ENCODE peak calls at places on chromosomes 12 and 14, in eight cellular contexts. One of them, this sample, is unnamed.

GRCh38 chr14:64968167-64968566 is 4.0 kb downstream of the RAB15 start:
- DNase-seq in RWPE1: no peak
- DNase-seq in progenitor cell of endocrine pancreas: no peak
- DNase-seq in thyroid gland: no peak
- DNase-seq in GM13977: no peak
- DNase-seq in NB4: no peak
- DNase-seq in astrocyte of the spinal cord: no peak
- DNase-seq in CD8-positive, alpha-beta T cell: no peak
- DNase-seq in this sample: no peak

GRCh38 chr12:89179245-89179644 is 173.1 kb downstream of the DUSP6 start:
- DNase-seq in CD8-positive, alpha-beta T cell: no peak
- DNase-seq in RWPE1: no peak
- DNase-seq in GM13977: no peak
- DNase-seq in thyroid gland: no peak
- DNase-seq in astrocyte of the spinal cord: no peak
- DNase-seq in NB4: no peak
- DNase-seq in progenitor cell of endocrine pancreas: no peak
- DNase-seq in this sample: no peak

GRCh38 chr12:38175538-38175937 is 141.0 kb upstream of the ALG10B start:
- DNase-seq in CD8-positive, alpha-beta T cell: no peak
- DNase-seq in NB4: no peak
- DNase-seq in RWPE1: peak
- DNase-seq in thyroid gland: no peak
- DNase-seq in progenitor cell of endocrine pancreas: no peak
- DNase-seq in astrocyte of the spinal cord: no peak
- DNase-seq in GM13977: no peak
- DNase-seq in this sample: no peak

GRCh38 chr12:67720383-67720856 is 71.9 kb downstream of the DYRK2 start:
- DNase-seq in thyroid gland: no peak
- DNase-seq in RWPE1: no peak
- DNase-seq in NB4: no peak
- DNase-seq in progenitor cell of endocrine pancreas: no peak
- DNase-seq in astrocyte of the spinal cord: peak
- DNase-seq in CD8-positive, alpha-beta T cell: no peak
- DNase-seq in GM13977: no peak
- DNase-seq in this sample: no peak

GRCh38 chr14:53979747-53980642 is 23.4 kb upstream of the BMP4 start:
- DNase-seq in GM13977: no peak
- DNase-seq in astrocyte of the spinal cord: peak
- DNase-seq in RWPE1: no peak
- DNase-seq in progenitor cell of endocrine pancreas: no peak
- DNase-seq in NB4: no peak
- DNase-seq in CD8-positive, alpha-beta T cell: no peak
- DNase-seq in thyroid gland: peak
- DNase-seq in this sample: no peak

GRCh38 chr14:92532490-92533163 is 19.0 kb downstream of the RIN3 start:
- DNase-seq in NB4: peak
- DNase-seq in progenitor cell of endocrine pancreas: no peak
- DNase-seq in CD8-positive, alpha-beta T cell: no peak
- DNase-seq in astrocyte of the spinal cord: no peak
- DNase-seq in GM13977: no peak
- DNase-seq in RWPE1: no peak
- DNase-seq in thyroid gland: no peak
- DNase-seq in this sample: no peak

GRCh38 chr12:18689781-18690180 is 48.0 kb downstream of the PLCZ1 start:
- DNase-seq in thyroid gland: no peak
- DNase-seq in NB4: no peak
- DNase-seq in astrocyte of the spinal cord: no peak
- DNase-seq in GM13977: no peak
- DNase-seq in progenitor cell of endocrine pancreas: no peak
- DNase-seq in RWPE1: no peak
- DNase-seq in CD8-positive, alpha-beta T cell: no peak
- DNase-seq in this sample: no peak

GRCh38 chr14:73789996-73790581 is 61.5 kb upstream of the PTGR2 start:
- DNase-seq in NB4: no peak
- DNase-seq in CD8-positive, alpha-beta T cell: no peak
- DNase-seq in progenitor cell of endocrine pancreas: no peak
- DNase-seq in astrocyte of the spinal cord: peak
- DNase-seq in thyroid gland: peak
- DNase-seq in RWPE1: peak
- DNase-seq in GM13977: no peak
- DNase-seq in this sample: no peak

GRCh38 chr12:109870648-109871047 is 9.7 kb downstream of the GLTP start:
- DNase-seq in NB4: peak
- DNase-seq in progenitor cell of endocrine pancreas: no peak
- DNase-seq in astrocyte of the spinal cord: peak
- DNase-seq in GM13977: no peak
- DNase-seq in thyroid gland: no peak
- DNase-seq in CD8-positive, alpha-beta T cell: no peak
- DNase-seq in RWPE1: no peak
- DNase-seq in this sample: no peak

GRCh38 chr12:26810330-26810729 is 22.7 kb downstream of the ITPR2 start:
- DNase-seq in CD8-positive, alpha-beta T cell: no peak
- DNase-seq in RWPE1: peak
- DNase-seq in progenitor cell of endocrine pancreas: no peak
- DNase-seq in NB4: no peak
- DNase-seq in astrocyte of the spinal cord: peak
- DNase-seq in thyroid gland: peak
- DNase-seq in GM13977: no peak
- DNase-seq in this sample: no peak

GRCh38 chr12:26741828-26742227 is 91.2 kb downstream of the ITPR2 start:
- DNase-seq in RWPE1: no peak
- DNase-seq in NB4: no peak
- DNase-seq in CD8-positive, alpha-beta T cell: no peak
- DNase-seq in astrocyte of the spinal cord: no peak
- DNase-seq in thyroid gland: no peak
- DNase-seq in GM13977: no peak
- DNase-seq in progenitor cell of endocrine pancreas: no peak
- DNase-seq in this sample: no peak

GRCh38 chr14:47040490-47040889 is 388.9 kb upstream of the RPL10L start:
- DNase-seq in NB4: peak
- DNase-seq in RWPE1: no peak
- DNase-seq in astrocyte of the spinal cord: no peak
- DNase-seq in CD8-positive, alpha-beta T cell: no peak
- DNase-seq in progenitor cell of endocrine pancreas: no peak
- DNase-seq in GM13977: no peak
- DNase-seq in thyroid gland: no peak
- DNase-seq in this sample: no peak

GRCh38 chr12:112916270-112916669 is 9.5 kb downstream of the OAS1 start:
- DNase-seq in NB4: no peak
- DNase-seq in RWPE1: peak
- DNase-seq in GM13977: no peak
- DNase-seq in progenitor cell of endocrine pancreas: no peak
- DNase-seq in astrocyte of the spinal cord: no peak
- DNase-seq in thyroid gland: no peak
- DNase-seq in CD8-positive, alpha-beta T cell: no peak
- DNase-seq in this sample: no peak

GRCh38 chr14:101019974-101020710 is 116.6 kb upstream of the RTL1 start:
- DNase-seq in RWPE1: no peak
- DNase-seq in CD8-positive, alpha-beta T cell: peak
- DNase-seq in NB4: no peak
- DNase-seq in astrocyte of the spinal cord: no peak
- DNase-seq in thyroid gland: no peak
- DNase-seq in GM13977: no peak
- DNase-seq in progenitor cell of endocrine pancreas: peak
- DNase-seq in this sample: no peak

GRCh38 chr12:83818888-83819287 is 1093.7 kb downstream of the SLC6A15 start:
- DNase-seq in CD8-positive, alpha-beta T cell: no peak
- DNase-seq in NB4: no peak
- DNase-seq in progenitor cell of endocrine pancreas: no peak
- DNase-seq in thyroid gland: no peak
- DNase-seq in RWPE1: peak
- DNase-seq in GM13977: no peak
- DNase-seq in astrocyte of the spinal cord: peak
- DNase-seq in this sample: no peak

DNA sequence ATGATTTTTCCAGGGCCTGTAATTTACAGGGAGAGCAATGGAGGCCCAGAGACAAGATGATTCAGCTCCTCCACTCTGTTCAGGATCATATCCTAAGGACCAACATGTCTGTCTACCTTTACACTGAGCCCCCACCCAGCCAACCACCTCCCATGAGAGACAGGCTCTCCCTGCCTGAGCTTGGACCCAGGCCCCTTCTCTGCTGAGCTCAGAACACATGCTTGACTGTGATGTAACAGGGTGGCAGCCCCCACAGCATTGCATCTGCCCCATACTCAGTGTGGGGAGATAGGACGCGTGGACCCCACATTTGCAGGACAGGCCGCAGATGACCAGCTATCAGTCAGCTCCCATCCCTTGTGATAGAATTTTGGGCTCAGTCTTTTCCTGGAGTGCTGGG is 313.9 kb downstream of the ADGRD1 start:
- DNase-seq in GM13977: no peak
- DNase-seq in thyroid gland: no peak
- DNase-seq in astrocyte of the spinal cord: no peak
- DNase-seq in RWPE1: no peak
- DNase-seq in CD8-positive, alpha-beta T cell: no peak
- DNase-seq in NB4: no peak
- DNase-seq in progenitor cell of endocrine pancreas: no peak
- DNase-seq in this sample: no peak
- TF ChIP-seq CTCF in GM13977: no peak
- TF ChIP-seq CTCF in thyroid gland: no peak
- TF ChIP-seq CTCF in astrocyte of the spinal cord: no peak
- TF ChIP-seq CTCF in RWPE1: no peak
- TF ChIP-seq CTCF in CD8-positive, alpha-beta T cell: no peak
- TF ChIP-seq CTCF in NB4: no peak
- TF ChIP-seq CTCF in progenitor cell of endocrine pancreas: no peak
- TF ChIP-seq CTCF in this sample: no peak

GRCh38 chr14:106875503-106875902 is 1349.1 kb downstream of the TMEM121 start:
- DNase-seq in NB4: peak
- DNase-seq in CD8-positive, alpha-beta T cell: peak
- DNase-seq in RWPE1: no peak
- DNase-seq in astrocyte of the spinal cord: no peak
- DNase-seq in progenitor cell of endocrine pancreas: no peak
- DNase-seq in thyroid gland: no peak
- DNase-seq in GM13977: no peak
- DNase-seq in this sample: peak

GRCh38 chr14:106874365-106874764 is 1348.0 kb downstream of the TMEM121 start:
- DNase-seq in RWPE1: no peak
- DNase-seq in thyroid gland: no peak
- DNase-seq in NB4: peak
- DNase-seq in astrocyte of the spinal cord: no peak
- DNase-seq in progenitor cell of endocrine pancreas: no peak
- DNase-seq in CD8-positive, alpha-beta T cell: no peak
- DNase-seq in GM13977: no peak
- DNase-seq in this sample: no peak

GRCh38 chr14:106876711-106877110 is 1350.3 kb downstream of the TMEM121 start:
- DNase-seq in RWPE1: no peak
- DNase-seq in thyroid gland: no peak
- DNase-seq in progenitor cell of endocrine pancreas: no peak
- DNase-seq in CD8-positive, alpha-beta T cell: no peak
- DNase-seq in NB4: no peak
- DNase-seq in astrocyte of the spinal cord: no peak
- DNase-seq in GM13977: no peak
- DNase-seq in this sample: no peak

GRCh38 chr14:106877527-106877926 is 1351.1 kb downstream of the TMEM121 start:
- DNase-seq in thyroid gland: no peak
- DNase-seq in astrocyte of the spinal cord: no peak
- DNase-seq in CD8-positive, alpha-beta T cell: no peak
- DNase-seq in NB4: no peak
- DNase-seq in progenitor cell of endocrine pancreas: no peak
- DNase-seq in RWPE1: no peak
- DNase-seq in GM13977: no peak
- DNase-seq in this sample: no peak

DNA sequence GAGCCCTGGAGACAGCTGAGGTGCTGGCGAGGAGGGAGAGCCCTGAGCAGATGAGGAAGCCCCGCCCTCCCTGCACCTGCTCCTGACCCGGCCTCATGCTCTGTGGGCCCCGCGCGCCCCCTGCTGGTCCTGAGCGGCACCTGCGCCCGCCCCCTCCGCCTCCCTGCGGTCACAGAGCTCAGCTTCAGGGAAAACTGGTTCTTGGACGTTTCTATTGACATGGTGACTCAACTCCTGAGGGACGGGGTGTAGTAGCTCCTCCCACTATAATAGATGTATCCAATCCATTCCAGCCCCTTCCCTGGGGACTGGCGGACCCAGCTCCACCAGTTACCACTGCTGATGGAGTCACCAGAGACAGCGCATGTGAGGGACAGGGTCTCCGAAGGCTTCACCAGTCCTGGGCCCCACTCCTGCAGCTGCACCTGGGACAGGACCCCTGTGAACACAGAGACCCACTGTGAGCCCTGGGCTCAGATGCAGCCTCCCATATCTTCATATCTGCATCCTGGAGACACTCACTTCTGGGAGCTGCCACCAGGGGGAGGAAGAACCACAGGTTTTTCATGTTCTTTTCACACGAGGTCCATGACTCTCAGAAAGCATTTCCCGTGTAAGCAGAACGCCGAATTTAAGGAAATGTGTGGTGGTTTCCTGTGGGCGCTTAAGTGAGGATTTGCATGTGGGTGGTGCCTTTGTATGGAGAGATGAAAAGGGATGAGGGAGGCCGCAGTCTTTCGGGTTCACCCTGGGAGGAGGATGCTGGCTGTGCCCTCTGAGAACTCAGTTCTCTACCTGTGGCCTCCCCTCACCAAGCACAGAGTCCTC is 1346.5 kb downstream of the TMEM121 start:
- DNase-seq in thyroid gland: no peak
- DNase-seq in NB4: peak
- DNase-seq in GM13977: peak
- DNase-seq in RWPE1: peak
- DNase-seq in CD8-positive, alpha-beta T cell: peak
- DNase-seq in progenitor cell of endocrine pancreas: no peak
- DNase-seq in astrocyte of the spinal cord: no peak
- DNase-seq in this sample: peak
- TF ChIP-seq CTCF in thyroid gland: no peak
- TF ChIP-seq CTCF in NB4: peak
- TF ChIP-seq CTCF in GM13977: peak
- TF ChIP-seq CTCF in RWPE1: peak
- TF ChIP-seq CTCF in CD8-positive, alpha-beta T cell: peak
- TF ChIP-seq CTCF in progenitor cell of endocrine pancreas: no peak
- TF ChIP-seq CTCF in astrocyte of the spinal cord: peak
- TF ChIP-seq CTCF in this sample: peak

DNA sequence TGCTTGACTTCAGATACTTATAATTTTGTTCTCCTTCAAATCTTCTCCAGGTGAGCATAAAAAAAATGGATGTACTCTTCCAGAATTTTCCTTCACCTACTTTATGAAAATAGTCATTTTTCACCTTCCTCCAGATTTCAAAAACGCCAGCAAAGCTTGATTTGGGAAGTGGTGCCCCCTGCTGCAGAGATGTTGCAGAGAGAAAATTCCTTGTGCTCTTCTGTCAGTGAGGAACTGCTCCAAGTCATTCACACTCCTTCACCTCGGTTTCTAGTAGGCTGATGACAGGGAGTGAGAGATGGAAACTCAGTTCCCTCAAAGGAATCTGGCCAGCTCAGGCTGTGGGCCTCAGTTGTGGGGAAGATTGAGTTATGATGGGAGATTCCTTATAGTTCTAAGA is 24.2 kb upstream of the RNASE3 start:
- DNase-seq in GM13977: no peak
- DNase-seq in astrocyte of the spinal cord: no peak
- DNase-seq in NB4: peak
- DNase-seq in progenitor cell of endocrine pancreas: no peak
- DNase-seq in RWPE1: no peak
- DNase-seq in CD8-positive, alpha-beta T cell: no peak
- DNase-seq in thyroid gland: peak
- DNase-seq in this sample: no peak
- TF ChIP-seq CTCF in GM13977: peak
- TF ChIP-seq CTCF in astrocyte of the spinal cord: peak
- TF ChIP-seq CTCF in NB4: peak
- TF ChIP-seq CTCF in progenitor cell of endocrine pancreas: peak
- TF ChIP-seq CTCF in RWPE1: no peak
- TF ChIP-seq CTCF in CD8-positive, alpha-beta T cell: no peak
- TF ChIP-seq CTCF in thyroid gland: no peak
- TF ChIP-seq CTCF in this sample: no peak

GRCh38 chr12:70367268-70368141 is 1.4 kb downstream of the KCNMB4 start:
- DNase-seq in progenitor cell of endocrine pancreas: no peak
- DNase-seq in astrocyte of the spinal cord: peak
- DNase-seq in CD8-positive, alpha-beta T cell: no peak
- DNase-seq in RWPE1: no peak
- DNase-seq in thyroid gland: no peak
- DNase-seq in GM13977: no peak
- DNase-seq in NB4: no peak
- DNase-seq in this sample: no peak
- TF ChIP-seq CTCF in progenitor cell of endocrine pancreas: no peak
- TF ChIP-seq CTCF in astrocyte of the spinal cord: no peak
- TF ChIP-seq CTCF in CD8-positive, alpha-beta T cell: no peak
- TF ChIP-seq CTCF in RWPE1: no peak
- TF ChIP-seq CTCF in thyroid gland: no peak
- TF ChIP-seq CTCF in GM13977: no peak
- TF ChIP-seq CTCF in NB4: no peak
- TF ChIP-seq CTCF in this sample: no peak